ENCODE peak calls at places on chromosomes 11 and 22, in six cellular contexts. A, N, O, W, L and Y are unnamed samples.

GRCh38 chr22:19787849-19788141 is 27.2 kb downstream of the TBX1 start:
- DNase-seq in A (no peak), N (no peak), O (no peak), W (no peak), L (no peak), Y (no peak)

GRCh38 chr11:106466441-106467190 is 389.2 kb downstream of the AASDHPPT start:
- DNase-seq in A (no peak), N (no peak), O (no peak), W (no peak), L (peak), Y (no peak)

GRCh38 chr22:44132724-44133123 is 48.0 kb upstream of the PARVG start:
- DNase-seq in A (no peak), N (no peak), O (no peak), W (no peak), L (no peak), Y (no peak)

GRCh38 chr11:61198391-61198790 is 4.9 kb upstream of the PGA3 start:
- DNase-seq in A (no peak), N (no peak), O (no peak), W (no peak), L (no peak), Y (no peak)

GRCh38 chr11:68938816-68939582 is 35.3 kb downstream of the IGHMBP2 start:
- DNase-seq in A (no peak), N (no peak), O (no peak), W (no peak), L (no peak), Y (no peak)

GRCh38 chr11:74139151-74139918 is 31.5 kb downstream of the C2CD3 start:
- DNase-seq in A (no peak), N (no peak), O (no peak), W (no peak), L (no peak), Y (no peak)

GRCh38 chr22:19472233-19472632 is 6.8 kb downstream of the UFD1 start:
- DNase-seq in A (no peak), N (no peak), O (no peak), W (no peak), L (no peak), Y (no peak)

GRCh38 chr11:35103366-35104194 is 35.4 kb upstream of the CD44 start:
- DNase-seq in A (no peak), N (no peak), O (no peak), W (peak), L (no peak), Y (no peak)

GRCh38 chr22:38946771-38947170 is 10.6 kb upstream of the APOBEC3A start:
- DNase-seq in A (no peak), N (no peak), O (no peak), W (no peak), L (no peak), Y (no peak)

GRCh38 chr11:68146010-68146540 is 24.9 kb upstream of the CHKA start:
- DNase-seq in A (no peak), N (no peak), O (peak), W (no peak), L (peak), Y (peak)

GRCh38 chr22:50697667-50698506 is 25.3 kb downstream of the SHANK3 start:
- DNase-seq in A (no peak), N (no peak), O (no peak), W (no peak), L (no peak), Y (no peak)

GRCh38 chr11:7165911-7166310 is 77.1 kb downstream of the RBMXL2 start:
- DNase-seq in A (no peak), N (no peak), O (no peak), W (no peak), L (no peak), Y (no peak)

GRCh38 chr11:44097821-44098220 is 2.3 kb downstream of the EXT2 start:
- DNase-seq in A (no peak), N (no peak), O (no peak), W (peak), L (no peak), Y (no peak)

GRCh38 chr11:16356751-16357365 is 512 bp upstream of the SOX6 start:
- DNase-seq in A (no peak), N (no peak), O (no peak), W (no peak), L (peak), Y (no peak)

GRCh38 chr11:31646206-31646605 is 136.6 kb downstream of the ELP4 start:
- DNase-seq in A (no peak), N (no peak), O (no peak), W (peak), L (no peak), Y (no peak)

GRCh38 chr11:36251716-36252307 is 37.4 kb downstream of the COMMD9 start:
- DNase-seq in A (no peak), N (no peak), O (no peak), W (no peak), L (no peak), Y (no peak)

GRCh38 chr11:77179681-77180080 is 51.6 kb downstream of the MYO7A start:
- DNase-seq in A (no peak), N (no peak), O (no peak), W (no peak), L (no peak), Y (no peak)

GRCh38 chr11:111540114-111540920 is at the start of gene LAYN:
- DNase-seq in A (no peak), N (no peak), O (no peak), W (no peak), L (no peak), Y (peak)

GRCh38 chr22:19805821-19806212 is 45.2 kb downstream of the TBX1 start:
- DNase-seq in A (no peak), N (no peak), O (peak), W (no peak), L (no peak), Y (peak)

GRCh38 chr22:50144005-50144614 is 26.4 kb upstream of the PANX2 start:
- DNase-seq in A (no peak), N (no peak), O (no peak), W (no peak), L (no peak), Y (no peak)

GRCh38 chr22:29394931-29395581 is 6.7 kb upstream of the AP1B1 start:
- DNase-seq in A (peak), N (peak), O (peak), W (peak), L (peak), Y (no peak)

GRCh38 chr11:132817387-132817786 is 714.9 kb downstream of the OPCML start:
- DNase-seq in A (no peak), N (no peak), O (no peak), W (no peak), L (no peak), Y (no peak)

GRCh38 chr11:92111291-92111690 is 113.3 kb upstream of the FAT3 start:
- DNase-seq in A (no peak), N (no peak), O (no peak), W (peak), L (no peak), Y (peak)

GRCh38 chr11:80651004-80651403 is 1210.2 kb upstream of the TENM4 start:
- DNase-seq in A (no peak), N (no peak), O (no peak), W (no peak), L (no peak), Y (no peak)

GRCh38 chr22:24060375-24060788 is 49.3 kb downstream of the CABIN1 start:
- DNase-seq in A (no peak), N (no peak), O (peak), W (peak), L (peak), Y (no peak)

GRCh38 chr11:11978792-11979486 is 29.5 kb downstream of the DKK3 start:
- DNase-seq in A (no peak), N (no peak), O (peak), W (no peak), L (peak), Y (no peak)

GRCh38 chr11:86938900-86939880 is 16.0 kb downstream of the FZD4 start:
- DNase-seq in A (peak), N (peak), O (peak), W (peak), L (peak), Y (peak)

GRCh38 chr11:88281317-88281712 is 56.2 kb downstream of the CTSC start:
- DNase-seq in A (no peak), N (no peak), O (no peak), W (no peak), L (peak), Y (no peak)

GRCh38 chr11:34165786-34166557 is 60.5 kb downstream of the NAT10 start:
- DNase-seq in A (no peak), N (no peak), O (no peak), W (peak), L (no peak), Y (peak)

GRCh38 chr11:48064306-48064705 is 83.9 kb downstream of the PTPRJ start:
- DNase-seq in A (no peak), N (no peak), O (peak), W (no peak), L (peak), Y (peak)

GRCh38 chr11:94882931-94883330 is 90.4 kb downstream of the CWC15 start:
- DNase-seq in A (no peak), N (no peak), O (no peak), W (peak), L (no peak), Y (no peak)

GRCh38 chr11:99160447-99160846 is 139.7 kb downstream of the CNTN5 start:
- DNase-seq in A (no peak), N (peak), O (no peak), W (no peak), L (no peak), Y (no peak)

GRCh38 chr22:22820076-22820475 is 67.5 kb upstream of the IGLL5 start:
- DNase-seq in A (no peak), N (peak), O (no peak), W (no peak), L (no peak), Y (no peak)

GRCh38 chr22:22820626-22821025 is 67.0 kb upstream of the IGLL5 start:
- DNase-seq in A (no peak), N (peak), O (no peak), W (no peak), L (no peak), Y (no peak)

GRCh38 chr22:22817468-22818201 is 70.0 kb upstream of the IGLL5 start:
- DNase-seq in A (no peak), N (no peak), O (no peak), W (no peak), L (no peak), Y (no peak)

GRCh38 chr22:22818202-22818538 is 69.4 kb upstream of the IGLL5 start:
- DNase-seq in A (no peak), N (no peak), O (no peak), W (no peak), L (no peak), Y (no peak)

DNA sequence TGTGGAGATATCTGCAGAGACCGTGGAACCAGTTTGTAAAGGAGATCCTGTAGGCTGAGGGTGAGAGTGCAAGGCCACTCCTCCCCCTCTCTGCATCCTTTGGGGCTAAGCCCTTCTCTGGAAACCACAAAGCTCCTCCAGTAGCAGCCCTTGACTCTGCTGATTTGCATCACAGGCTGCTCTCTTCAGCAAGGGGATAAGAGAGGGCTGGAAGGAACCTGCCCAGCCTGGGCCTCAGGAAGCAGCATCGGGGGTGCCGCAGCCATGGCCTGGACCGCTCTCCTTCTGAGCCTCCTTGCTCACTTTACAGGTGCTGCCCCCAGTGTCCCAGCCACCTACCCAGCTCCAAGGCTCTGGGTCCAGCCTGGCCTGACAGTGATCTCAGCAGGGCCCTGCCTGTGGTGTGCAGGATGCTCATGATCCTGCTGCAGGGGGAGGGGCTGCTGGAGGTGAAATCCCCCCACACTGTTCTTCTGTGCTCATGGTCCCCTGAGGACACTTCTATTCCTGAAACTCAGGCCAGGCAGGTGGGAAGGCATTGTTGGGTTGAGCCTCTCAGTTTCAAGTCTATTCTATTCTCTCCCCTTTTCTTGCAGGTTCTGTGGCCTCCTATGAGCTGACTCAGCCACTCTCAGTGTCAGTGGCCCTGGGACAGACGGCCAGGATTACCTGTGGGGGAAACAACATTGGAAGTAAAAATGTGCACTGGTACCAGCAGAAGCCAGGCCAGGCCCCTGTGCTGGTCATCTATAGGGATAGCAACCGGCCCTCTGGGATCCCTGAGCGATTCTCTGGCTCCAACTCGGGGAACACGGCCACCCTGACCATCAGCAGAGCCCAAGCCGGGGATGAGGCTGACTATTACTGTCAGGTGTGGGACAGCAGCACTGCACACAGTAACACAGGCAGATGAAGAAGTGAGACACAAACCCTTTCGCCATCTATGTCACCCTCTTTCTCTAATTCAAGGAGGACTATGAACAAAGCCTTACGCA is 68.5 kb upstream of the IGLL5 start:
- DNase-seq in A (no peak), N (peak), O (no peak), W (no peak), L (no peak), Y (no peak)
- H3K4me3 ChIP-seq in A (no peak), N (peak), O (no peak), W (no peak), L (no peak), Y (no peak)

GRCh38 chr11:721347-721912 is 15.4 kb downstream of the EPS8L2 start:
- DNase-seq in A (no peak), N (no peak), O (no peak), W (no peak), L (no peak), Y (no peak)
- TF ChIP-seq EZH2 in A (no peak), N (no peak), O (peak), W (no peak), L (peak), Y (no peak)

DNA sequence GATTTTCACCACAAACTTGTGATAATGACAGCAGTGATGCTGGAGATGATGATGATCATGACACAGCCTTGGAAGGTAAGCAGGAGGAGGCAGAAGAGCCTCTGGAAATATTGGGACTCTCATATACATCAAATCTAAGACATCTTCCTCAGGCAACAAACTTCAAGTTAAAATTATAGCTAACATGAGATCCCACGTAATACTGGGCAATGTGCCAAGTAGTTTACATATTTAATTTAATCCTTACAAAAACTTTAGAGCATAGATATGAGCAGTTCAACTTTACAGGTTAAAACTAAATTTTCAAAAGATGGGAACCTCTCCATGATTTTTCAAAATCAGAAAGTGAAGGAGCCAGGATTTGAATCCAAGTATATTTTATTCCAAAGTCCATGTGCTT is 19.0 kb downstream of the OR52B2 start:
- DNase-seq in A (no peak), N (no peak), O (no peak), W (no peak), L (no peak), Y (no peak)
- H3K4me3 ChIP-seq in A (no peak), N (no peak), O (no peak), W (no peak), L (no peak), Y (no peak)

DNA sequence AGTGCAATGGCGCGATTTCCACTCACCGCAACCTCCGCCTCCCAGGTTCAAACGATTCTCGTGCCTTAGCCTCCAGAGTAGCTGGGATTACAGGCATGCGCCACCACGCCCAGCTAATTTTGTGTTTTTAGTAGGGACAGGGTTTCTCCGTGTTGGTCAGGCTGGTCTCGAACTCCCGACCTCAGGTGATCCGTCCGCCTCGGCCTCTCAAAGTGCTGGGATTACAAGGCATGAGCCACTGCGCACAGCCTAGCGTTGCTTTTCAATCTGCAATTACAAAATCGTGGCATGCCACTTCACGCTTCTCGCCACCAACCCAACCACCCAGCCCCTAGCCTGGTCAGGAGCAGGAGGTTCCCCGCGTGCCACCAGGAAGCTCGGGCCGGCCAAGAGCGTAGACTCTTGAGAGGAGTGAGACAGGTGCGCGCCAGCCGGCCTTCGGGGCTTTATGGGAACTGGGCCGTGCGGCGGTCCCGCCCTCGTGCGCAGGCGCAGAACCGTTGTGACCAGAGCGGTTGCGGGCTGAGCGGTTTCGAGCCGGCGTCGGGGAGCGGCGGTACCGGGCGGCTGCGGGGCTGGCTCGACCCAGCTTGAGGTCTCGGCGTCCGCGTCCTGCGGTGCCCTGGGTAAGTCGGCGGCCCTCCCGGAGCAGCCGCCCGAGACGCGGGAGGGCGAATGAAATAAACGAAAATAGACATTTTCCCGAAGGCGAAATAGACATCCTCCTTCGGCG is at the start of gene ASRGL1:
- DNase-seq in A (peak), N (peak), O (peak), W (peak), L (peak), Y (peak)
- TF ChIP-seq EZH2 in A (no peak), N (no peak), O (no peak), W (no peak), L (no peak), Y (peak)

DNA sequence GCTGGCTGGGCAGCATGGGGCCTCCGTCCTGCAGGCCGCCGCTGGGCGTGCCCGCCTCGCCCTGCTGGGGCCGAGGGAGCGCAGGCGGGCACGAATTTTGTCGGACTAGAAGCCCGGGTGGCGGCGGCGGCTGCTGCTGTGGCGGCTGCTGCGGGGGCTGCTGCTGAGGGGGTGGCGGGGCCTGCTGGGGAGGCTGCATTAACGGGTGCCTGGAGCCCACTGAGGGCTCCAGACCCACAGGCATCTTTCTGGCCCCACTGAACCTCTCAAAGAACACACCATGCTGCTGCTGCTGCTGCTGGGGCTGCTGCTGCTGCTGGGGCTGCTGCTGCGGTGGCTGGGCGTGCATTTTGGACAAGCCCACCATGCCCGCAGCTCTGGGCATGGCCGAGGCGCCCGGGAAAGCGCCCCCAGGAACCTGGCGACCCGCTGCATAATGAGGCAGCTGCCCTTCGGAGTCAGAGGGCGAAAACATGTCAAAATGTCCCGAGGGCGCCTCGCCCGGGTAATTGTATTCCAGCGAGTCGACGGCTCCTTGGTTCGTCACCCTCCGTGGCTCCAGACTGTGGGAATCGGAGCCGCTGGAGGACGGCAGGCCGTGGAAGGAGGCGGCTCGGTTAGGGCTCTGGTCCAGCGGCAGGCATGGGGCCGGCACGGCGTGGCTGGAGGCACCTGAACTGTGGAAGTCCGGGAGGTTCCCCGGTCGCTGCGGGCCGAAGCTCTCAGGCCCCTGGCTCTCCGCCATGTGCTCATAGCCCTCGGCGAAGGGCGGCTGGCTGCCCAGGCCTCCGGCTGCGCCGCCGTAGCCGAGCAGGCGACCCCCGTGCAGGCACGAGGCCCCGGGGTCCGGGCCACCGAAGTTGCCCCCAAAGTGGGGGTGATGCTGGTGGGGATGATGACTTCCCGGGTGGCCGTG is 2.0 kb downstream of the MN1 start:
- DNase-seq in A (no peak), N (no peak), O (no peak), W (no peak), L (no peak), Y (peak)
- H3K4me3 ChIP-seq in A (no peak), N (no peak), O (no peak), W (peak), L (no peak), Y (peak)

GRCh38 chr22:37807410-37808293 is at the start of gene GCAT:
- DNase-seq in A (peak), N (peak), O (peak), W (peak), L (peak), Y (peak)
- TF ChIP-seq EZH2 in A (no peak), N (peak), O (no peak), W (no peak), L (no peak), Y (no peak)